ENCODE peak calls at places on chromosomes 3 and 15, in six cellular contexts. One of them, this sample, is unnamed.

GRCh38 chr15:89333959-89334509 is 590 bp downstream of the POLG start:
- DNase-seq in A549: no peak
- DNase-seq in HepG2: no peak
- DNase-seq in SK-N-SH: no peak
- DNase-seq in K562: no peak
- DNase-seq in GM12878: no peak
- DNase-seq in this sample: no peak

GRCh38 chr15:93031103-93031464 is 57.9 kb downstream of the RGMA start:
- DNase-seq in A549: no peak
- DNase-seq in HepG2: no peak
- DNase-seq in SK-N-SH: no peak
- DNase-seq in K562: no peak
- DNase-seq in GM12878: no peak
- DNase-seq in this sample: no peak

GRCh38 chr15:90868261-90868689 is at the start of gene FURIN:
- DNase-seq in A549: no peak
- DNase-seq in HepG2: no peak
- DNase-seq in SK-N-SH: no peak
- DNase-seq in K562: peak; percentile 56
- DNase-seq in GM12878: no peak
- DNase-seq in this sample: no peak

GRCh38 chr3:50580683-50581458 is 11.5 kb downstream of the HEMK1 start:
- DNase-seq in A549: no peak
- DNase-seq in HepG2: no peak
- DNase-seq in SK-N-SH: no peak
- DNase-seq in K562: no peak
- DNase-seq in GM12878: no peak
- DNase-seq in this sample: no peak

GRCh38 chr15:91874992-91875651 is 21.6 kb downstream of the SLCO3A1 start:
- DNase-seq in A549: no peak
- DNase-seq in HepG2: no peak
- DNase-seq in SK-N-SH: no peak
- DNase-seq in K562: no peak
- DNase-seq in GM12878: no peak
- DNase-seq in this sample: no peak

GRCh38 chr3:94062513-94063404 is at the start of the genes DHFR2 and NSUN3:
- DNase-seq in A549: peak; percentile 88
- DNase-seq in HepG2: peak; percentile 98
- DNase-seq in SK-N-SH: peak; percentile 75
- DNase-seq in K562: peak; percentile 66
- DNase-seq in GM12878: peak; percentile 95
- DNase-seq in this sample: peak; percentile 98

GRCh38 chr3:106485802-106486201 is 617.0 kb upstream of the CBLB start:
- DNase-seq in A549: no peak
- DNase-seq in HepG2: no peak
- DNase-seq in SK-N-SH: no peak
- DNase-seq in K562: no peak
- DNase-seq in GM12878: no peak
- DNase-seq in this sample: no peak

GRCh38 chr15:39083213-39083612 is 497.7 kb upstream of the THBS1 start:
- DNase-seq in A549: no peak
- DNase-seq in HepG2: no peak
- DNase-seq in SK-N-SH: no peak
- DNase-seq in K562: no peak
- DNase-seq in GM12878: no peak
- DNase-seq in this sample: peak; percentile 51

GRCh38 chr15:98155356-98155755 is 194.9 kb downstream of the ARRDC4 start:
- DNase-seq in A549: no peak
- DNase-seq in HepG2: no peak
- DNase-seq in SK-N-SH: no peak
- DNase-seq in K562: no peak
- DNase-seq in GM12878: no peak
- DNase-seq in this sample: no peak

GRCh38 chr3:50125541-50126286 is 29.4 kb upstream of the SEMA3F start:
- DNase-seq in A549: no peak
- DNase-seq in HepG2: no peak
- DNase-seq in SK-N-SH: peak; percentile 48
- DNase-seq in K562: no peak
- DNase-seq in GM12878: no peak
- DNase-seq in this sample: no peak

GRCh38 chr3:125916376-125916978 is 52.5 kb upstream of the ROPN1B start:
- DNase-seq in A549: peak; percentile 36
- DNase-seq in HepG2: peak; percentile 84
- DNase-seq in SK-N-SH: peak; percentile 88
- DNase-seq in K562: peak; percentile 80
- DNase-seq in GM12878: peak; percentile 65
- DNase-seq in this sample: peak; percentile 91

GRCh38 chr3:138435840-138436239 is 1.4 kb downstream of the ESYT3 start:
- DNase-seq in A549: no peak
- DNase-seq in HepG2: no peak
- DNase-seq in SK-N-SH: no peak
- DNase-seq in K562: no peak
- DNase-seq in GM12878: no peak
- DNase-seq in this sample: no peak

GRCh38 chr3:177104299-177104992 is 92.8 kb downstream of the TBL1XR1 start:
- DNase-seq in A549: no peak
- DNase-seq in HepG2: no peak
- DNase-seq in SK-N-SH: no peak
- DNase-seq in K562: no peak
- DNase-seq in GM12878: no peak
- DNase-seq in this sample: no peak

GRCh38 chr3:83426311-83426710 is 1532.5 kb upstream of the CADM2 start:
- DNase-seq in A549: no peak
- DNase-seq in HepG2: peak; percentile 1
- DNase-seq in SK-N-SH: no peak
- DNase-seq in K562: no peak
- DNase-seq in GM12878: no peak
- DNase-seq in this sample: no peak

GRCh38 chr15:40470423-40471104 is at the start of gene CHST14:
- DNase-seq in A549: peak; percentile 48
- DNase-seq in HepG2: peak; percentile 56
- DNase-seq in SK-N-SH: peak; percentile 97
- DNase-seq in K562: no peak
- DNase-seq in GM12878: no peak
- DNase-seq in this sample: peak; percentile 43

GRCh38 chr3:120678984-120679383 is 3.1 kb downstream of the HGD start:
- DNase-seq in A549: peak; percentile 13
- DNase-seq in HepG2: no peak
- DNase-seq in SK-N-SH: no peak
- DNase-seq in K562: no peak
- DNase-seq in GM12878: no peak
- DNase-seq in this sample: no peak

GRCh38 chr15:89307791-89308190 is 26.8 kb downstream of the POLG start:
- DNase-seq in A549: no peak
- DNase-seq in HepG2: no peak
- DNase-seq in SK-N-SH: no peak
- DNase-seq in K562: no peak
- DNase-seq in GM12878: no peak
- DNase-seq in this sample: peak; percentile 82

GRCh38 chr3:73074681-73075305 is 13.3 kb downstream of the EBLN2 start:
- DNase-seq in A549: no peak
- DNase-seq in HepG2: no peak
- DNase-seq in SK-N-SH: no peak
- DNase-seq in K562: no peak
- DNase-seq in GM12878: no peak
- DNase-seq in this sample: no peak

GRCh38 chr15:37872661-37873060 is 61.8 kb upstream of the TMCO5A start:
- DNase-seq in A549: no peak
- DNase-seq in HepG2: no peak
- DNase-seq in SK-N-SH: no peak
- DNase-seq in K562: no peak
- DNase-seq in GM12878: no peak
- DNase-seq in this sample: no peak

GRCh38 chr3:180018588-180018987 is 18.1 kb downstream of the PEX5L start:
- DNase-seq in A549: no peak
- DNase-seq in HepG2: no peak
- DNase-seq in SK-N-SH: no peak
- DNase-seq in K562: no peak
- DNase-seq in GM12878: no peak
- DNase-seq in this sample: no peak

GRCh38 chr15:84992157-84992940 is 10.7 kb downstream of the PDE8A start:
- DNase-seq in A549: peak; percentile 80
- DNase-seq in HepG2: peak; percentile 49
- DNase-seq in SK-N-SH: no peak
- DNase-seq in K562: no peak
- DNase-seq in GM12878: no peak
- DNase-seq in this sample: peak; percentile 87

GRCh38 chr3:7518471-7518870 is 657.6 kb downstream of the GRM7 start:
- DNase-seq in A549: no peak
- DNase-seq in HepG2: no peak
- DNase-seq in SK-N-SH: peak; percentile 5
- DNase-seq in K562: no peak
- DNase-seq in GM12878: no peak
- DNase-seq in this sample: no peak

GRCh38 chr15:89002281-89002761 is 85.9 kb upstream of the ABHD2 start:
- DNase-seq in A549: peak; percentile 51
- DNase-seq in HepG2: peak; percentile 18
- DNase-seq in SK-N-SH: peak; percentile 68
- DNase-seq in K562: peak; percentile 57
- DNase-seq in GM12878: peak; percentile 36
- DNase-seq in this sample: peak; percentile 90

GRCh38 chr15:64029633-64030032 is 16.7 kb downstream of the DAPK2 start:
- DNase-seq in A549: no peak
- DNase-seq in HepG2: no peak
- DNase-seq in SK-N-SH: no peak
- DNase-seq in K562: no peak
- DNase-seq in GM12878: no peak
- DNase-seq in this sample: no peak

GRCh38 chr15:29913528-29914135 is 91.4 kb upstream of the TJP1 start:
- DNase-seq in A549: no peak
- DNase-seq in HepG2: no peak
- DNase-seq in SK-N-SH: no peak
- DNase-seq in K562: no peak
- DNase-seq in GM12878: no peak
- DNase-seq in this sample: peak; percentile 77

GRCh38 chr3:57228734-57229505 is 1.4 kb downstream of the APPL1 start:
- DNase-seq in A549: no peak
- DNase-seq in HepG2: no peak
- DNase-seq in SK-N-SH: no peak
- DNase-seq in K562: no peak
- DNase-seq in GM12878: no peak
- DNase-seq in this sample: peak; percentile 82

GRCh38 chr15:58528197-58528870 is 96.5 kb downstream of the LIPC start:
- DNase-seq in A549: peak; percentile 63
- DNase-seq in HepG2: peak; percentile 89
- DNase-seq in SK-N-SH: no peak
- DNase-seq in K562: no peak
- DNase-seq in GM12878: no peak
- DNase-seq in this sample: peak; percentile 53

GRCh38 chr3:46406786-46407611 is at the start of the genes CCR5AS and CCRL2:
- DNase-seq in A549: no peak
- DNase-seq in HepG2: no peak
- DNase-seq in SK-N-SH: no peak
- DNase-seq in K562: peak; percentile 93
- DNase-seq in GM12878: no peak
- DNase-seq in this sample: peak; percentile 69

GRCh38 chr3:57758686-57759085 is 2.6 kb downstream of the SLMAP start:
- DNase-seq in A549: no peak
- DNase-seq in HepG2: no peak
- DNase-seq in SK-N-SH: no peak
- DNase-seq in K562: no peak
- DNase-seq in GM12878: no peak
- DNase-seq in this sample: peak; percentile 39

GRCh38 chr3:30681276-30682211 is 75.1 kb downstream of the TGFBR2 start:
- DNase-seq in A549: no peak
- DNase-seq in HepG2: no peak
- DNase-seq in SK-N-SH: peak; percentile 65
- DNase-seq in K562: no peak
- DNase-seq in GM12878: no peak
- DNase-seq in this sample: peak; percentile 68

GRCh38 chr15:47756872-47757271 is 39.6 kb downstream of the SEMA6D start:
- DNase-seq in A549: no peak
- DNase-seq in HepG2: no peak
- DNase-seq in SK-N-SH: no peak
- DNase-seq in K562: no peak
- DNase-seq in GM12878: no peak
- DNase-seq in this sample: peak; percentile 91

DNA sequence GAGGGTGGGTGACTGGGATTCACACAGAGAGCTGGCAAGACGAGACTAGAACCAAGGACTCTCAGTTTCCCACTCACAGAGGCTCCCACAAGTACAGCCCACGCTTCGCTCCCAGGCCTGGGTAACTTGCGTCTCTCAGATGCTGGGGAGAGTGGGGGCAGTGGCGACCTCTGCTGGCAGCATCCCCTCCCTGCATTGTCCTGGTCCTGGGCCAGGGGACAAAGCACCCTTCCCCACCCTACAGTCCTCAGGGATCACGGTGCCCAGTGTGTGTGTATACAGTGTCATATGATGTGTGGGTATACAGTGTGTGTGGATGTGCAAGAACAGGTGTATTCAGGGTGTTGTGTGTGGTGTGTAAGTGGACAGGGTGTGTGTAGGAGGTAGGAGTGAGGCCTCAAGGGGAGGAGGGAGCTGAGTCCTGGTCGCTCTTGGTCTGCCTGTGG is 12.8 kb downstream of the VILL start:
- DNase-seq in A549: peak; percentile 62
- DNase-seq in HepG2: peak; percentile 59
- DNase-seq in SK-N-SH: peak; percentile 90
- DNase-seq in K562: peak; percentile 74
- DNase-seq in GM12878: no peak
- DNase-seq in this sample: peak; percentile 33
- TF ChIP-seq RAD21 in A549: peak; percentile 56
- TF ChIP-seq RAD21 in HepG2: peak; percentile 75
- TF ChIP-seq RAD21 in SK-N-SH: peak; percentile 71
- TF ChIP-seq RAD21 in K562: peak; percentile 87
- TF ChIP-seq RAD21 in GM12878: peak; percentile 44
- TF ChIP-seq RAD21 in this sample: peak; percentile 71

GRCh38 chr3:156227704-156228103 is 107.3 kb downstream of the KCNAB1 start:
- DNase-seq in A549: no peak
- DNase-seq in HepG2: no peak
- DNase-seq in SK-N-SH: no peak
- DNase-seq in K562: no peak
- DNase-seq in GM12878: no peak
- DNase-seq in this sample: no peak

GRCh38 chr3:156230291-156230900 is 110.0 kb downstream of the KCNAB1 start:
- DNase-seq in A549: no peak
- DNase-seq in HepG2: no peak
- DNase-seq in SK-N-SH: no peak
- DNase-seq in K562: no peak
- DNase-seq in GM12878: no peak
- DNase-seq in this sample: no peak

GRCh38 chr3:156226676-156227420 is 106.5 kb downstream of the KCNAB1 start:
- DNase-seq in A549: no peak
- DNase-seq in HepG2: no peak
- DNase-seq in SK-N-SH: no peak
- DNase-seq in K562: no peak
- DNase-seq in GM12878: no peak
- DNase-seq in this sample: no peak
- TF ChIP-seq SMC3 in A549: no peak
- TF ChIP-seq SMC3 in HepG2: no peak
- TF ChIP-seq SMC3 in SK-N-SH: no peak
- TF ChIP-seq SMC3 in K562: no peak
- TF ChIP-seq SMC3 in GM12878: no peak
- TF ChIP-seq SMC3 in this sample: no peak

GRCh38 chr3:124272611-124273151 is 280.8 kb upstream of the ROPN1 start:
- DNase-seq in A549: no peak
- DNase-seq in HepG2: no peak
- DNase-seq in SK-N-SH: no peak
- DNase-seq in K562: no peak
- DNase-seq in GM12878: no peak
- DNase-seq in this sample: peak; percentile 13
- TF ChIP-seq RAD21 in A549: no peak
- TF ChIP-seq RAD21 in HepG2: no peak
- TF ChIP-seq RAD21 in SK-N-SH: no peak
- TF ChIP-seq RAD21 in K562: no peak
- TF ChIP-seq RAD21 in GM12878: no peak
- TF ChIP-seq RAD21 in this sample: no peak

GRCh38 chr3:70771426-70772147 is 459.1 kb upstream of the MDFIC2 start:
- DNase-seq in A549: no peak
- DNase-seq in HepG2: no peak
- DNase-seq in SK-N-SH: no peak
- DNase-seq in K562: no peak
- DNase-seq in GM12878: no peak
- DNase-seq in this sample: peak; percentile 71
- TF ChIP-seq SMC3 in A549: no peak
- TF ChIP-seq SMC3 in HepG2: no peak
- TF ChIP-seq SMC3 in SK-N-SH: no peak
- TF ChIP-seq SMC3 in K562: no peak
- TF ChIP-seq SMC3 in GM12878: no peak
- TF ChIP-seq SMC3 in this sample: no peak

This sample was measured in IMR-90.